ENCODE peak calls at places on chromosomes 13 and 19, in six cellular contexts. N is A549, S is GM12878, A is K562, O is HepG2, V is endothelial cell of umbilical vein. E is an unnamed sample.
A peak's percentile ranks its signal among the peaks of the same experiment; 100 is the strongest.

GRCh38 chr19:1245884-1246816 is 2.2 kb upstream of the MIDN start:
- DNase-seq in N (no peak), A (no peak), O (peak; percentile 88), S (no peak), V (no peak), E (no peak)

GRCh38 chr19:35273686-35274259 is 5.0 kb downstream of the USF2 start:
- DNase-seq in V (no peak), N (no peak), S (no peak), O (no peak), A (no peak), E (no peak)

GRCh38 chr13:50380905-50381304 is 365.7 kb downstream of the KCNRG start:
- DNase-seq in V (no peak), A (no peak), S (no peak), O (no peak), N (no peak), E (no peak)

GRCh38 chr19:56725829-56726424 is 54.4 kb upstream of the ZNF835 start:
- DNase-seq in S (no peak), V (no peak), N (no peak), O (no peak), A (no peak), E (peak; percentile 5)

GRCh38 chr19:6639439-6639838 is 30.5 kb downstream of the TNFSF14 start:
- DNase-seq in V (peak; percentile 35), S (no peak), N (no peak), A (no peak), O (no peak), E (no peak)

GRCh38 chr13:112168771-112169170 is 101.8 kb downstream of the SOX1 start:
- DNase-seq in S (no peak), V (no peak), N (no peak), A (no peak), O (no peak), E (no peak)

GRCh38 chr19:46967578-46968018 is 52.0 kb upstream of the NPAS1 start:
- DNase-seq in O (no peak), S (no peak), N (no peak), A (no peak), V (no peak), E (no peak)

GRCh38 chr13:23505007-23505406 is 65.2 kb upstream of the TNFRSF19 start:
- DNase-seq in O (no peak), S (no peak), N (no peak), V (no peak), A (no peak), E (no peak)

GRCh38 chr13:51033431-51034185 is 77.5 kb downstream of the C13orf42 start:
- DNase-seq in V (no peak), A (no peak), S (no peak), O (no peak), N (no peak), E (no peak)

GRCh38 chr19:8487137-8487851 is 15.1 kb downstream of the PRAM1 start:
- DNase-seq in V (no peak), S (no peak), O (no peak), N (no peak), A (no peak), E (peak; percentile 100)

GRCh38 chr19:48354332-48354992 is 9.3 kb downstream of the TMEM143 start:
- DNase-seq in V (no peak), S (no peak), A (peak; percentile 39), N (peak; percentile 92), O (peak; percentile 100), E (peak; percentile 51)

GRCh38 chr13:92802776-92803175 is 423.8 kb upstream of the GPC6 start:
- DNase-seq in O (no peak), N (no peak), S (no peak), A (no peak), V (no peak), E (no peak)

GRCh38 chr19:38684078-38684861 is 36.8 kb downstream of the ACTN4 start:
- DNase-seq in S (no peak), A (peak; percentile 69), V (peak; percentile 59), N (peak; percentile 100), O (no peak), E (peak; percentile 88)

GRCh38 chr19:37505958-37506386 is 767 bp upstream of the ZNF793 start:
- DNase-seq in N (no peak), O (no peak), A (no peak), S (no peak), V (no peak), E (no peak)

GRCh38 chr13:106507560-106508274 is 27.7 kb downstream of the EFNB2 start:
- DNase-seq in V (no peak), N (no peak), S (no peak), O (peak; percentile 1), A (no peak), E (peak; percentile 96)

GRCh38 chr19:19230505-19230904 is 18.7 kb downstream of the NCAN start:
- DNase-seq in S (no peak), O (no peak), N (no peak), A (no peak), V (no peak), E (peak; percentile 23)

GRCh38 chr13:31369213-31369612 is 169.4 kb downstream of the B3GLCT start:
- DNase-seq in N (no peak), O (no peak), A (no peak), V (no peak), S (no peak), E (no peak)

GRCh38 chr13:37065893-37066526 is 6.5 kb upstream of the SUPT20H start:
- DNase-seq in A (no peak), N (no peak), V (no peak), O (no peak), S (no peak), E (no peak)

GRCh38 chr13:108961542-108962125 is 332.2 kb downstream of the MYO16 start:
- DNase-seq in S (peak; percentile 24), N (peak; percentile 4), O (peak; percentile 43), A (peak; percentile 42), V (peak; percentile 60), E (peak; percentile 83)

GRCh38 chr19:19387108-19387507 is 18.4 kb upstream of the GATAD2A start:
- DNase-seq in N (no peak), V (no peak), S (no peak), O (no peak), A (no peak), E (no peak)

GRCh38 chr13:105497597-105497996 is 1037.9 kb downstream of the EFNB2 start:
- DNase-seq in S (no peak), N (no peak), A (no peak), O (no peak), V (no peak), E (no peak)

GRCh38 chr13:27928805-27929753 is 9.3 kb downstream of the PDX1 start:
- DNase-seq in O (no peak), S (no peak), A (no peak), V (no peak), N (no peak), E (no peak)

GRCh38 chr13:51324714-51325440 is 14.6 kb upstream of the SERPINE3 start:
- DNase-seq in O (no peak), N (no peak), V (no peak), A (no peak), S (no peak), E (no peak)

GRCh38 chr19:31332096-31332495 is 17.1 kb downstream of the TSHZ3 start:
- DNase-seq in O (no peak), A (no peak), V (no peak), N (no peak), S (no peak), E (no peak)

GRCh38 chr13:49791753-49792549 is 531 bp downstream of the KPNA3 start:
- DNase-seq in S (no peak), O (no peak), N (no peak), A (peak; percentile 63), V (no peak), E (peak; percentile 76)

GRCh38 chr19:16850133-16850532 is 20.9 kb downstream of the SIN3B start:
- DNase-seq in N (no peak), O (no peak), V (no peak), S (no peak), A (no peak), E (no peak)

DNA sequence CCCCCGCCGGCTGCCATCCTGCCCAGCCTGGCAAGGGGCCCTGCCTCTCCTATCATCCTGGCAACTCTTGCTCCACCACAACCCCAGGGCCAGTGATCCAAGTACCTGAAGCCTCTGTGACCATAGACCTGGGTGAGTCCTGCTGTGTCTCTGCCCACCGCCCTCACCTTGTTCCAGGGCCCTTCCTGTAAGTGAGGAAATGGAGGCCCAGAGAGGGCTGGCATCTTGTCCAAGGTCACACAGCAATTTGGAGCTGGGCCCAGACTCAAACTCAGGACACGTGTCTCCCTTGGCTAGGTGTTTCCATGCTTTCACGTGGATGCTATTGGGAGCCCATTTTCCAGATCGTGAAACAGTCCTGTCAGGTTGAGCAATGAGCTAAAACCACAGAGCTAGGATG is 3.7 kb downstream of the CREB3L3 start:
- DNase-seq in S (no peak), N (no peak), O (no peak), A (no peak), V (no peak), E (no peak)
- H3K4me3 ChIP-seq in S (no peak overlapping the region), N (no peak overlapping the region), O (no peak overlapping the region), A (no peak overlapping the region), V (no peak overlapping the region), E (no peak overlapping the region)

DNA sequence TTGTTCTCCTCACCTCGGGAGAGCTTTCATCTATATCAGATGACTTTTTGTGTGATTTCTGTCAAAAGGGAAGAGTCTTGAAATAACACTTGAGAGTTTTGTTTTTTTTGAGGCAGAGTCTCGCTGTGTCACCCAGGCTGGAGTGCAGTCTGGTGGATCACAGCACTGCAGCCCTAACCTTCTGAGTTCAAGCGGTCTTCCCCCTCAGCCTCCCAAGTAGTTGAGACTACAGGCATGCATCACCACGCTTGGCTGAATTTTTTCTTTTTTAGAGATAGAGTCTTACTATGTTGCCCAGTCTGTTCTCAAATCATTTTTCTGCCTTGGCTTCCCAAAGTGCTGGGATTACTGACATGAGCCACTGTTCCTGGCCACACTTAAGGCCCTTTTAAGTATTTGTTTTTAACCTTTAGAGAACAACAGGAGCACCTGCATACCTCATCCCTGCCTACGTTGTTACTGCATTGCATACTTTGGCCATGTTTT is 11.4 kb downstream of the NDFIP2 start:
- DNase-seq in S (no peak), N (no peak), O (no peak), A (no peak), V (no peak), E (no peak)
- TF ChIP-seq MYC in S (no peak), N (no peak), O (no peak), A (no peak), V (no peak), E (no peak)

DNA sequence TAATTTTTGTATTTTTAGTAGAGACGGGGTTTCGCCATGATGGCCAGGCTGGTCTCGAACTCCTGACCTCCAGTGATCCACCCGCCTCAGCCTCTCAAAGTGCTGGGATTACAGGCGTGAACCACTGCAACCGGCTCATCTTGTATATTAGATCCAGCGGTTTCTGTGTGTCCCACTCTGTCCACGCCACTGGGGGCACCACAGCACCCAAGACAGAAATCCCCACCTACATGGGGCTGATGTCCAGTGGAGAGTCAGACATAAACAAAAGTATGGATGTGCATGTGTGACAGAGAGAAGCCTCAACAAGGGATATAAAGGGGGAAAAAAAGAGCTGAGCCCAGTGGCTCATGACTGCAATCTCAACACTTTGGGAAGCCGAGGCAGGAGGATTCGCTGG is 65.8 kb upstream of the ADGRE5 start:
- DNase-seq in O (no peak), N (no peak), S (no peak), V (no peak), A (no peak), E (no peak)
- TF ChIP-seq CTCF in O (no peak), N (no peak), S (no peak), V (peak; percentile 8), A (peak; percentile 16), E (peak; percentile 10)

DNA sequence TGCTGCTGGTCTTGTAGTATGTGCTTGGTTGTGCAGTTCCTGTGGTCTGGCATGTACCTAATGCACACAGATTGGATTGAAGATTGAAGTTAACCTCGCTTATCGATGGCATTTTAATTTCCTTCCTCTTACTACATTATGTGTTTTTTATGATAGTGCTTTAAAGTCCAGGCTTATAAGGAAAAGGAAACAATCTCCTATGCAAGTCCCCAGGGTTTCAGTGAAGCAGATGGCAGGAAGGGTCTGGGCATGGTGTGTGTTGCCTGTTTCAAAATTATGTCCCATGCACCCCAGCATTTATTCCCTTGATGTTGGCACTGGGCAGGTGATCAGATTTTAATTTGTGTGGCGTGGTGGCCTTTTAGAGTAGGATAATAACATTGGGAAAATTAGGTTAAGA is 334.0 kb downstream of the SHISA2 start:
- DNase-seq in V (no peak), S (no peak), O (no peak), N (no peak), A (no peak), E (no peak)
- H3K4me3 ChIP-seq in V (no peak overlapping the region), S (no peak overlapping the region), O (no peak overlapping the region), N (no peak overlapping the region), A (no peak overlapping the region), E (no peak overlapping the region)

E was measured in NB4.